ENCODE peak calls at places on chromosomes 3 and 15, in five cellular contexts. L is heart left ventricle, O is MM.1S, S is lung, T is GM23248. Z is an unnamed sample.

GRCh38 chr3:52774901-52775864 is 2.2 kb upstream of the ITIH1 start:
- DNase-seq in S (peak), O (no peak), L (no peak), T (no peak), Z (no peak)

GRCh38 chr3:23496165-23496564 is 293.0 kb downstream of the UBE2E2 start:
- DNase-seq in T (no peak), L (no peak), S (no peak), O (peak), Z (no peak)

GRCh38 chr15:71651750-71652186 is 158.6 kb upstream of the NR2E3 start:
- DNase-seq in S (peak), T (peak), O (peak), L (no peak), Z (no peak)

GRCh38 chr3:106140471-106140870 is 271.7 kb upstream of the CBLB start:
- DNase-seq in L (no peak), O (no peak), S (no peak), T (no peak), Z (no peak)

GRCh38 chr3:195162033-195162669 is 108.8 kb downstream of the XXYLT1 start:
- DNase-seq in S (no peak), T (no peak), O (peak), L (no peak), Z (no peak)

GRCh38 chr3:94272030-94272429 is 209.2 kb downstream of the NSUN3 start:
- DNase-seq in O (no peak), T (no peak), L (no peak), S (no peak), Z (no peak)

GRCh38 chr15:95086543-95087252 is 855.3 kb downstream of the MCTP2 start:
- DNase-seq in T (no peak), S (no peak), O (no peak), L (no peak), Z (no peak)

GRCh38 chr15:53416219-53416940 is 343.1 kb downstream of the WDR72 start:
- DNase-seq in L (no peak), O (no peak), T (no peak), S (no peak), Z (no peak)

GRCh38 chr15:98684995-98685525 is 36.7 kb downstream of the IGF1R start:
- DNase-seq in T (peak), L (no peak), S (no peak), O (no peak), Z (no peak)

DNA sequence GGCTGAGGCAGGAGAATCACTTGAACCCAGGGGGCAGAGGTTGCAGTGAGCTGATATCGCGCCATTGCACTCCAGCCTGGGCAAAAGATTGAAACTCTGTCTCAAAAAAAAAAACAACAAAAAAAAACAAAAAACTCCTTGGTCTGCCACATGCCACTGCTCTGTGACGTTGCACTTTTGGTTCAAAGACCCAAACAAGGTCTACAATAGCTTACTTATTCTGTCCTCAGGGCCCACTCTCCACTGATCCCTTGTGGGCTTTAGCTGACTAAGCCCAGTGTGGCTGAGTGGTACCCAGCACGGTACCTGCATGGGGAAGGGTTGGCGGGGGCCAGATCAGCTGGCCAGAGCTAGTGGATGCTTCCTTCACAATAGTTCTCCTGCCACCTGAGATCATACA is 1.8 kb downstream of the MON1A start:
- DNase-seq in S (no peak), O (no peak), T (no peak), L (no peak), Z (no peak)
- H3K27ac ChIP-seq in S (no peak), O (no peak), T (no peak), L (no peak), Z (no peak)

DNA sequence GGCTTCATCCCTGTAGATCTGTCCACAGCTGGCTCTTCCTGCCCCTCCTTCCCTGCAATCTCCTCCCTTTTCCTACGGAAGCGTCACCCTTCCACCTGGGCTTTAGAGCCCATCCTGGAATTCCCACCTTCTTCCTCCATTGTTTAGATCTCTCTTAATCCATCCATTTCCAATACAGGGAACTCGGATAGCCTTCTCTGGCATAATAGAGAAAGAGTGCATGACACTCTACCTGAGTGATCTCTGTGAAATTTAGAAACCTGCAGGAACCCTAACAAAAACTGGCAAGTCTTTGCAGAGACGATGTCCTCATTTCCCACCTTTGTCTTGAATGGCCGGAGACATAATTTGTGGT is 27.2 kb downstream of the ABTB1 start:
- DNase-seq in O (no peak), T (no peak), S (no peak), L (no peak), Z (no peak)
- H3K27ac ChIP-seq in O (no peak), T (no peak), S (peak), L (peak), Z (peak)

GRCh38 chr15:25504307-25504706 is 65.5 kb upstream of the UBE3A start:
- DNase-seq in T (peak), L (no peak), S (no peak), O (no peak), Z (no peak)
- H3K27ac ChIP-seq in T (peak), L (no peak), S (no peak), O (no peak), Z (no peak)

DNA sequence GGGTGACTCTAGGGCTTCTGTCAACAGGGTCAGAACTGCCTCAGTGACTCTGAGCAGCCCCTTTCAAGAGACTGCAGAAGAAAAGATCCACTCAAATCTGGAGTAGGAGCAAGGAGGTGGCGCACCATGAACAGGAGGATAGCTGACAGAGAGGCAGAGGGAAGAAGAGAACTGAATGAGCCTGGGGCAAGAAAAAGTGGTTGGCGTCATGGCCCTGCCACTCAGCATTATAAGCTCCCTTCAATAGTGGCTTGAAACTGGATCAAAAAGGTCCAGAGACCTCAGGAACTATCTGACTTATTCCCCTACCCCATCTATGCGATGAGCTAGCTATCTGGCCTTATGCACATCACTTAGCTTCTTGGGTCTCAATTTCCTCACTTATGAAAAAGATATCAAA is 66.6 kb downstream of the NCEH1 start:
- DNase-seq in O (no peak), T (no peak), S (no peak), L (no peak), Z (no peak)
- H3K27ac ChIP-seq in O (no peak), T (no peak), S (no peak), L (no peak), Z (no peak)

GRCh38 chr3:75249005-75249404 is 415.1 kb upstream of the FRG2C start:
- DNase-seq in T (no peak), L (no peak), S (no peak), O (no peak), Z (no peak)
- H3K27ac ChIP-seq in T (no peak), L (no peak), S (no peak), O (no peak), Z (no peak)

GRCh38 chr15:90845201-90845949 is 23.0 kb upstream of the FURIN start:
- DNase-seq in L (peak), T (peak), O (no peak), S (no peak), Z (no peak)
- H3K27ac ChIP-seq in L (no peak), T (peak), O (no peak), S (no peak), Z (no peak)

GRCh38 chr3:14525685-14526631 is 14.2 kb downstream of the GRIP2 start:
- DNase-seq in T (peak), L (no peak), S (no peak), O (no peak), Z (no peak)
- H3K27ac ChIP-seq in T (no peak), L (peak), S (peak), O (no peak), Z (peak)

GRCh38 chr15:55894406-55894965 is 98.9 kb downstream of the NEDD4 start:
- DNase-seq in O (no peak), S (no peak), T (no peak), L (no peak), Z (no peak)
- H3K27ac ChIP-seq in O (no peak), S (no peak), T (no peak), L (peak), Z (peak)

Z was measured in psoas muscle.